ENCODE peak calls at places on chromosomes 13 and 19, in ten cellular contexts. X is progenitor cell of endocrine pancreas; Y is NCI-H510A treated with DMSO at 0.1 percent for 48 hours; Z is frontal cortex; B is activated B cell treated with CpG ODN at 0.5 μM for 24 hours; W is stimulated activated naive CD8-positive, alpha-beta T cell treated with anti-CD3 and anti-CD28 coated beads, Interleukin-15, Interleukin-2, amounts not matched to agents 100 U/mL and 50 U/mL, for 24 hours; J is body of pancreas; U is stimulated activated CD4-positive, alpha-beta T cell treated with anti-CD3 and anti-CD28 coated beads, Interleukin-15, amount 100 ng/mL, for 1 hour; C is fibroblast of villous mesenchyme; Q is stimulated activated CD8-positive, alpha-beta memory T cell treated with anti-CD3 and anti-CD28 coated beads, Interleukin-4, amount 100 ng/mL, for 24 hours. V is an unnamed sample.

GRCh38 chr13:59274958-59275727 is 888.6 kb downstream of the DIAPH3 start:
- DNase-seq in U (no peak), W (no peak), Q (no peak), X (no peak), J (no peak), B (no peak), Z (no peak), Y (no peak), C (no peak), V (no peak)

GRCh38 chr19:35279985-35280821 is 2.1 kb upstream of the HAMP start:
- DNase-seq in B (no peak), W (no peak), U (no peak), J (no peak), Y (no peak), X (no peak), C (no peak), Z (no peak), Q (no peak), V (no peak)

GRCh38 chr13:33940898-33941297 is 122.9 kb downstream of the RFC3 start:
- DNase-seq in W (no peak), J (no peak), Q (no peak), Z (no peak), X (no peak), Y (no peak), B (no peak), C (peak; percentile 10), U (no peak), V (no peak)

GRCh38 chr19:48496959-48497727 is 14.5 kb downstream of the LMTK3 start:
- DNase-seq in J (no peak), B (no peak), C (no peak), W (no peak), Y (no peak), Z (no peak), U (no peak), Q (no peak), X (no peak), V (no peak)

GRCh38 chr13:27878274-27878673 is 41.5 kb upstream of the PDX1 start:
- DNase-seq in W (no peak), Z (no peak), U (no peak), X (no peak), Y (no peak), B (no peak), J (no peak), C (no peak), Q (no peak), V (no peak)

GRCh38 chr19:3167533-3168272 is 10.9 kb upstream of the S1PR4 start:
- DNase-seq in J (no peak), X (no peak), U (no peak), Y (no peak), Q (no peak), Z (no peak), B (no peak), C (no peak), W (no peak), V (no peak)

GRCh38 chr13:42574011-42574410 is at the start of gene TNFSF11:
- DNase-seq in W (peak; percentile 26), U (no peak), Z (no peak), Q (no peak), J (no peak), B (peak; percentile 20), Y (no peak), X (no peak), C (no peak), V (no peak)

GRCh38 chr19:54062643-54063042 is 1.1 kb downstream of the VSTM1 start:
- DNase-seq in C (no peak), X (no peak), W (no peak), Z (no peak), Q (no peak), Y (no peak), B (no peak), J (no peak), U (no peak), V (peak; percentile 63)

GRCh38 chr13:108597943-108598342 is 31.5 kb upstream of the MYO16 start:
- DNase-seq in B (no peak), Z (no peak), Y (no peak), U (no peak), X (no peak), Q (no peak), W (no peak), J (no peak), C (no peak), V (no peak)

GRCh38 chr13:29508874-29509249 is 86.6 kb downstream of the SLC7A1 start:
- DNase-seq in X (no peak), B (peak; percentile 4), Y (no peak), Q (no peak), Z (no peak), W (no peak), J (no peak), U (no peak), C (no peak), V (no peak)

GRCh38 chr13:75299913-75300862 is 181.8 kb downstream of the TBC1D4 start:
- DNase-seq in C (peak; percentile 44), W (no peak), J (no peak), U (no peak), Y (no peak), Q (no peak), B (no peak), X (no peak), Z (no peak), V (no peak)

GRCh38 chr19:40534148-40534547 is 42.5 kb upstream of the SHKBP1 start:
- DNase-seq in W (no peak), U (no peak), X (no peak), Y (no peak), B (no peak), C (no peak), J (no peak), Z (no peak), Q (no peak), V (no peak)

GRCh38 chr19:49581007-49581508 is at the start of gene PRRG2:
- DNase-seq in C (no peak), X (no peak), W (no peak), B (no peak), Z (no peak), Y (peak; percentile 62), U (no peak), Q (no peak), J (peak; percentile 70), V (no peak)

GRCh38 chr13:31234729-31235128 is 35.0 kb downstream of the B3GLCT start:
- DNase-seq in Z (no peak), W (no peak), X (no peak), U (no peak), B (no peak), C (no peak), Y (no peak), Q (no peak), J (no peak), V (no peak)

GRCh38 chr19:20482721-20483120 is 82.9 kb downstream of the ZNF737 start:
- DNase-seq in J (no peak), C (no peak), Y (no peak), U (no peak), B (no peak), X (no peak), Z (no peak), W (no peak), Q (no peak), V (no peak)

GRCh38 chr19:43779147-43779819 is 1.5 kb downstream of the KCNN4 start:
- DNase-seq in B (no peak), J (no peak), Q (no peak), Z (no peak), Y (no peak), U (no peak), W (no peak), X (no peak), C (no peak), V (peak; percentile 56)

GRCh38 chr19:28422046-28422445 is 790.9 kb downstream of the UQCRFS1 start:
- DNase-seq in Z (no peak), U (no peak), B (no peak), Q (no peak), Y (no peak), J (no peak), X (no peak), W (no peak), C (no peak), V (no peak)

GRCh38 chr13:25172303-25172630 is 179 bp upstream of the AMER2 start:
- DNase-seq in U (no peak), W (no peak), B (no peak), Y (no peak), Q (no peak), C (no peak), J (no peak), Z (no peak), X (no peak), V (no peak)

GRCh38 chr19:32691952-32692726 is 518 bp downstream of the NUDT19 start:
- DNase-seq in X (no peak), Q (peak; percentile 36), J (peak; percentile 59), U (no peak), C (peak; percentile 69), B (no peak), W (peak; percentile 63), Z (peak; percentile 65), Y (no peak), V (peak; percentile 94)

GRCh38 chr13:21063031-21063430 is 1.6 kb upstream of the LATS2 start:
- DNase-seq in B (no peak), W (no peak), Z (no peak), U (no peak), X (no peak), Q (no peak), Y (no peak), C (no peak), J (no peak), V (no peak)

GRCh38 chr19:46955813-46956371 is 63.7 kb upstream of the NPAS1 start:
- DNase-seq in Y (no peak), C (no peak), W (no peak), Q (no peak), U (no peak), B (no peak), X (no peak), J (no peak), Z (no peak), V (no peak)

GRCh38 chr19:38793186-38793585 is 4.2 kb downstream of the LGALS7B start:
- DNase-seq in W (no peak), X (no peak), Q (no peak), B (no peak), U (no peak), J (no peak), Y (no peak), Z (peak; percentile 26), C (no peak), V (no peak)

GRCh38 chr13:89401209-89401810 is 1730.1 kb downstream of the SLITRK5 start:
- DNase-seq in B (no peak), Z (no peak), Y (no peak), C (peak; percentile 25), U (no peak), W (no peak), J (no peak), Q (no peak), X (no peak), V (no peak)

GRCh38 chr19:35290381-35291135 is 1.4 kb upstream of the MAG start:
- DNase-seq in J (no peak), Y (no peak), Q (no peak), X (no peak), W (no peak), C (no peak), Z (peak; percentile 64), B (no peak), U (no peak), V (no peak)

GRCh38 chr19:46586294-46586693 is 14.8 kb upstream of the CALM3 start:
- DNase-seq in U (no peak), C (no peak), Z (no peak), X (no peak), Y (peak; percentile 20), J (no peak), B (no peak), W (no peak), Q (no peak), V (no peak)

GRCh38 chr13:39468306-39468705 is 134.7 kb downstream of the LHFPL6 start:
- DNase-seq in B (no peak), Q (no peak), X (no peak), J (no peak), Y (no peak), Z (no peak), U (no peak), W (no peak), C (no peak), V (no peak)

GRCh38 chr13:23870356-23871146 is 18.6 kb downstream of the MIPEP start:
- DNase-seq in U (no peak), J (no peak), X (no peak), Z (no peak), C (no peak), Y (no peak), B (no peak), Q (no peak), W (no peak), V (no peak)

GRCh38 chr13:60765700-60766411 is 368.8 kb downstream of the TDRD3 start:
- DNase-seq in W (no peak), Q (no peak), B (no peak), X (no peak), J (no peak), U (no peak), Y (no peak), Z (no peak), C (no peak), V (no peak)

V was measured in left lung.